ENCODE peak calls at places on chromosomes 12 and 14, in five cellular contexts. U is endothelial cell, W is H54, E is Caco-2, J is GM20000. S is an unnamed sample.

GRCh38 chr12:3564861-3565260 is 73.9 kb downstream of the PRMT8 start:
- DNase-seq in U (no peak), W (no peak), E (no peak), J (no peak), S (no peak)

GRCh38 chr12:125004621-125005020 is 11.2 kb downstream of the BRI3BP start:
- DNase-seq in U (no peak), W (no peak), E (no peak), J (no peak), S (no peak)

GRCh38 chr12:25257590-25258324 is 7.0 kb upstream of the KRAS start:
- DNase-seq in U (no peak), W (no peak), E (no peak), J (no peak), S (no peak)

GRCh38 chr14:22976620-22977433 is 5.5 kb downstream of the AJUBA start:
- DNase-seq in U (no peak), W (no peak), E (peak), J (no peak), S (no peak)

GRCh38 chr12:21413369-21414277 is 23.8 kb upstream of the PYROXD1 start:
- DNase-seq in U (no peak), W (no peak), E (peak), J (no peak), S (no peak)

GRCh38 chr14:73460691-73461127 is 2.4 kb upstream of the NUMB start:
- DNase-seq in U (no peak), W (no peak), E (no peak), J (no peak), S (no peak)

GRCh38 chr12:34395056-34396005 is 373.0 kb downstream of the ALG10 start:
- DNase-seq in U (peak), W (no peak), E (no peak), J (no peak), S (no peak)

GRCh38 chr12:94704452-94704871 is 54.1 kb upstream of the TMCC3 start:
- DNase-seq in U (no peak), W (no peak), E (no peak), J (no peak), S (no peak)

GRCh38 chr14:97276573-97276972 is 479.4 kb downstream of the VRK1 start:
- DNase-seq in U (no peak), W (no peak), E (no peak), J (no peak), S (no peak)

GRCh38 chr14:36656769-36657408 is 4.8 kb upstream of the PAX9 start:
- DNase-seq in U (no peak), W (no peak), E (no peak), J (no peak), S (no peak)

GRCh38 chr12:48192861-48193260 is 9.4 kb downstream of the CCDC184 start:
- DNase-seq in U (no peak), W (no peak), E (no peak), J (no peak), S (no peak)

GRCh38 chr12:19850341-19851065 is 411.2 kb downstream of the AEBP2 start:
- DNase-seq in U (no peak), W (no peak), E (no peak), J (no peak), S (no peak)

GRCh38 chr12:20494803-20495202 is 126.5 kb downstream of the PDE3A start:
- DNase-seq in U (no peak), W (no peak), E (no peak), J (no peak), S (no peak)

GRCh38 chr14:31934767-31935266 is 142.3 kb upstream of the ARHGAP5 start:
- DNase-seq in U (peak), W (no peak), E (peak), J (no peak), S (peak)

GRCh38 chr14:99838555-99839193 is 45.5 kb downstream of the EML1 start:
- DNase-seq in U (peak), W (no peak), E (peak), J (no peak), S (no peak)

GRCh38 chr14:36580856-36581831 is 1.3 kb downstream of the NKX2-8 start:
- DNase-seq in U (peak), W (no peak), E (peak), J (peak), S (no peak)

GRCh38 chr12:59620326-59620725 is 24.5 kb downstream of the SLC16A7 start:
- DNase-seq in U (no peak), W (no peak), E (no peak), J (no peak), S (no peak)

GRCh38 chr12:107369679-107370078 is 276.3 kb upstream of the CRY1 start:
- DNase-seq in U (no peak), W (no peak), E (no peak), J (no peak), S (no peak)

GRCh38 chr12:128474916-128475315 is 207.9 kb downstream of the TMEM132C start:
- DNase-seq in U (no peak), W (no peak), E (no peak), J (no peak), S (no peak)

GRCh38 chr12:111926631-111927030 is 84.6 kb downstream of the MAPKAPK5 start:
- DNase-seq in U (no peak), W (no peak), E (no peak), J (no peak), S (no peak)

S was measured in HEK293T.